ENCODE peak calls at places on chromosomes 12 and 14, in four cellular contexts. K, Q, G and L are unnamed samples.

GRCh38 chr14:85024931-85025330 is 505.0 kb upstream of the FLRT2 start:
- DNase-seq in G (no peak), Q (no peak), K (no peak), L (no peak)

GRCh38 chr12:112549031-112549430 is 130.3 kb downstream of the PTPN11 start:
- DNase-seq in G (no peak), Q (no peak), K (no peak), L (no peak)

GRCh38 chr14:37583358-37584210 is 11.5 kb downstream of the FOXA1 start:
- DNase-seq in G (no peak), Q (no peak), K (no peak), L (no peak)

GRCh38 chr12:25681580-25681979 is 128.5 kb upstream of the LMNTD1 start:
- DNase-seq in Q (no peak), K (no peak), G (no peak), L (no peak)

GRCh38 chr14:50726372-50727107 is 58.4 kb upstream of the SAV1 start:
- DNase-seq in K (no peak), G (no peak), Q (peak), L (no peak)

GRCh38 chr14:86363576-86363975 is 833.6 kb downstream of the FLRT2 start:
- DNase-seq in G (no peak), Q (no peak), K (no peak), L (no peak)

GRCh38 chr14:61469771-61470170 is 148.4 kb downstream of the PRKCH start:
- DNase-seq in Q (no peak), K (no peak), G (no peak), L (no peak)

GRCh38 chr12:114302606-114303005 is 103.3 kb downstream of the TBX5 start:
- DNase-seq in G (no peak), Q (no peak), K (no peak), L (no peak)

GRCh38 chr14:99522457-99522891 is 41.3 kb downstream of the CCNK start:
- DNase-seq in G (no peak), K (peak), Q (peak), L (no peak)

GRCh38 chr12:110109037-110109836 is 14.9 kb upstream of the IFT81 start:
- DNase-seq in G (no peak), K (peak), Q (peak), L (peak)

GRCh38 chr14:103144085-103144484 is 20.8 kb downstream of the TNFAIP2 start:
- DNase-seq in K (no peak), Q (peak), G (no peak), L (no peak)

GRCh38 chr14:36805116-36805515 is 143.5 kb downstream of the PAX9 start:
- DNase-seq in Q (peak), G (no peak), K (peak), L (no peak)

GRCh38 chr12:48197967-48198618 is 5.0 kb downstream of the OR10AD1 start:
- DNase-seq in K (peak), Q (peak), G (peak), L (peak)

GRCh38 chr14:54676822-54677708 is 110.1 kb downstream of the SAMD4A start:
- DNase-seq in Q (peak), K (no peak), G (no peak), L (no peak)

GRCh38 chr14:76422662-76423061 is 46.7 kb downstream of the ESRRB start:
- DNase-seq in K (no peak), G (no peak), Q (no peak), L (no peak)

GRCh38 chr14:44463386-44464004 is 43.6 kb downstream of the FSCB start:
- DNase-seq in K (no peak), Q (no peak), G (no peak), L (no peak)

GRCh38 chr14:65745396-65746190 is 333.1 kb downstream of the FUT8 start:
- DNase-seq in G (no peak), K (no peak), Q (no peak), L (no peak)

GRCh38 chr14:101595349-101595748 is 34.1 kb downstream of the DIO3 start:
- DNase-seq in G (no peak), K (no peak), Q (no peak), L (no peak)